ENCODE peak calls at places on chromosomes 11 and 22, in nine cellular contexts. One of them, this sample, is unnamed.

GRCh38 chr11:849951-850776 is 7.5 kb downstream of the TSPAN4 start:
- DNase-seq in CD8-positive, alpha-beta T cell: no peak
- DNase-seq in suprapubic skin: no peak
- DNase-seq in neural progenitor cell: peak; percentile 78
- DNase-seq in esophagus muscularis mucosa: no peak
- DNase-seq in gastrocnemius medialis: no peak
- DNase-seq in HCT116: no peak
- DNase-seq in colonic mucosa: no peak
- DNase-seq in astrocyte: no peak
- DNase-seq in this sample: no peak

GRCh38 chr22:44193537-44193896 is 12.8 kb downstream of the PARVG start:
- DNase-seq in CD8-positive, alpha-beta T cell: no peak
- DNase-seq in suprapubic skin: no peak
- DNase-seq in neural progenitor cell: no peak
- DNase-seq in esophagus muscularis mucosa: no peak
- DNase-seq in gastrocnemius medialis: no peak
- DNase-seq in HCT116: no peak
- DNase-seq in colonic mucosa: no peak
- DNase-seq in astrocyte: no peak
- DNase-seq in this sample: no peak

GRCh38 chr11:102306048-102306575 is 11.2 kb upstream of the BIRC3 start:
- DNase-seq in CD8-positive, alpha-beta T cell: no peak
- DNase-seq in suprapubic skin: no peak
- DNase-seq in neural progenitor cell: no peak
- DNase-seq in esophagus muscularis mucosa: no peak
- DNase-seq in gastrocnemius medialis: no peak
- DNase-seq in HCT116: no peak
- DNase-seq in colonic mucosa: peak; percentile 76
- DNase-seq in astrocyte: no peak
- DNase-seq in this sample: peak; percentile 56

GRCh38 chr22:39369186-39369585 is 19.4 kb downstream of the SYNGR1 start:
- DNase-seq in CD8-positive, alpha-beta T cell: no peak
- DNase-seq in suprapubic skin: no peak
- DNase-seq in neural progenitor cell: no peak
- DNase-seq in esophagus muscularis mucosa: no peak
- DNase-seq in gastrocnemius medialis: no peak
- DNase-seq in HCT116: no peak
- DNase-seq in colonic mucosa: no peak
- DNase-seq in astrocyte: no peak
- DNase-seq in this sample: no peak

GRCh38 chr11:120424970-120425332 is 86.6 kb upstream of the GRIK4 start:
- DNase-seq in CD8-positive, alpha-beta T cell: no peak
- DNase-seq in suprapubic skin: no peak
- DNase-seq in neural progenitor cell: no peak
- DNase-seq in esophagus muscularis mucosa: no peak
- DNase-seq in gastrocnemius medialis: no peak
- DNase-seq in HCT116: no peak
- DNase-seq in colonic mucosa: peak; percentile 28
- DNase-seq in astrocyte: no peak
- DNase-seq in this sample: no peak

GRCh38 chr11:8206251-8207079 is 37.6 kb upstream of the RIC3 start:
- DNase-seq in CD8-positive, alpha-beta T cell: no peak
- DNase-seq in suprapubic skin: peak; percentile 69
- DNase-seq in neural progenitor cell: peak; percentile 80
- DNase-seq in esophagus muscularis mucosa: no peak
- DNase-seq in gastrocnemius medialis: peak; percentile 39
- DNase-seq in HCT116: no peak
- DNase-seq in colonic mucosa: peak; percentile 32
- DNase-seq in astrocyte: peak; percentile 20
- DNase-seq in this sample: peak; percentile 54

GRCh38 chr22:49525776-49526535 is 301.7 kb downstream of the BRD1 start:
- DNase-seq in CD8-positive, alpha-beta T cell: no peak
- DNase-seq in suprapubic skin: no peak
- DNase-seq in neural progenitor cell: no peak
- DNase-seq in esophagus muscularis mucosa: no peak
- DNase-seq in gastrocnemius medialis: peak; percentile 74
- DNase-seq in HCT116: no peak
- DNase-seq in colonic mucosa: peak; percentile 23
- DNase-seq in astrocyte: no peak
- DNase-seq in this sample: no peak

GRCh38 chr11:59114344-59114743 is 7.3 kb downstream of the FAM111B start:
- DNase-seq in CD8-positive, alpha-beta T cell: no peak
- DNase-seq in suprapubic skin: no peak
- DNase-seq in neural progenitor cell: no peak
- DNase-seq in esophagus muscularis mucosa: no peak
- DNase-seq in gastrocnemius medialis: no peak
- DNase-seq in HCT116: no peak
- DNase-seq in colonic mucosa: no peak
- DNase-seq in astrocyte: no peak
- DNase-seq in this sample: no peak

GRCh38 chr11:86610559-86611341 is 61.7 kb downstream of the ME3 start:
- DNase-seq in CD8-positive, alpha-beta T cell: no peak
- DNase-seq in suprapubic skin: no peak
- DNase-seq in neural progenitor cell: peak; percentile 56
- DNase-seq in esophagus muscularis mucosa: peak; percentile 85
- DNase-seq in gastrocnemius medialis: no peak
- DNase-seq in HCT116: no peak
- DNase-seq in colonic mucosa: no peak
- DNase-seq in astrocyte: no peak
- DNase-seq in this sample: no peak

GRCh38 chr22:43919106-43919965 is 4.3 kb upstream of the PNPLA3 start:
- DNase-seq in CD8-positive, alpha-beta T cell: no peak
- DNase-seq in suprapubic skin: no peak
- DNase-seq in neural progenitor cell: no peak
- DNase-seq in esophagus muscularis mucosa: no peak
- DNase-seq in gastrocnemius medialis: no peak
- DNase-seq in HCT116: no peak
- DNase-seq in colonic mucosa: no peak
- DNase-seq in astrocyte: peak; percentile 66
- DNase-seq in this sample: peak; percentile 48

GRCh38 chr11:130157111-130157510 is 2.5 kb upstream of the ST14 start:
- DNase-seq in CD8-positive, alpha-beta T cell: no peak
- DNase-seq in suprapubic skin: no peak
- DNase-seq in neural progenitor cell: no peak
- DNase-seq in esophagus muscularis mucosa: no peak
- DNase-seq in gastrocnemius medialis: no peak
- DNase-seq in HCT116: no peak
- DNase-seq in colonic mucosa: no peak
- DNase-seq in astrocyte: no peak
- DNase-seq in this sample: no peak

DNA sequence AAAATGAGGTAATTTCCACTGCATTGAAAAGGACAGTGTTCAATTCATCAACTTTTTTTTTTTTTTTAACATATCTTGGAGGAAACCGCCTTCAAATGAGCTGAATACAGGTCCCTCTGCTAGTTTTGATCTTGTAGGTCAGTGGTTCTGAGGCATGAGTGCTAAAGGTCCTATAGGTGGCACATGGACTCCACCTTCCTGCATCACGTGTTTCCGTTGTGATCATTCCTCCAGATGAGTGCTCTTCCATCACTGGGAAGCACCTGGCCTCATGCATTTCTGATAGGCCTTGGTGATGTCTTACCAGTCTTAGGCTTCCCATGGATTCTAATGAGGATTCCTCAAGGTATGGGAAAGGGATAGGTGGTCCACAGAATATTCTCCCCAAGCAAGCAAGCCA is 37.8 kb downstream of the FDX1 start:
- DNase-seq in CD8-positive, alpha-beta T cell: no peak
- DNase-seq in suprapubic skin: no peak
- DNase-seq in neural progenitor cell: no peak
- DNase-seq in esophagus muscularis mucosa: no peak
- DNase-seq in gastrocnemius medialis: no peak
- DNase-seq in HCT116: no peak
- DNase-seq in colonic mucosa: no peak
- DNase-seq in astrocyte: no peak
- DNase-seq in this sample: no peak
- TF ChIP-seq CTCF in CD8-positive, alpha-beta T cell: no peak
- TF ChIP-seq CTCF in suprapubic skin: no peak
- TF ChIP-seq CTCF in neural progenitor cell: peak; percentile 13
- TF ChIP-seq CTCF in esophagus muscularis mucosa: no peak
- TF ChIP-seq CTCF in gastrocnemius medialis: no peak
- TF ChIP-seq CTCF in HCT116: no peak
- TF ChIP-seq CTCF in colonic mucosa: no peak
- TF ChIP-seq CTCF in astrocyte: no peak
- TF ChIP-seq CTCF in this sample: no peak

GRCh38 chr22:47316020-47316419 is 553.6 kb downstream of the TBC1D22A start:
- DNase-seq in CD8-positive, alpha-beta T cell: no peak
- DNase-seq in suprapubic skin: no peak
- DNase-seq in neural progenitor cell: no peak
- DNase-seq in esophagus muscularis mucosa: peak; percentile 64
- DNase-seq in gastrocnemius medialis: no peak
- DNase-seq in HCT116: no peak
- DNase-seq in colonic mucosa: no peak
- DNase-seq in astrocyte: no peak
- DNase-seq in this sample: no peak
- H3K9me3 ChIP-seq in CD8-positive, alpha-beta T cell: no peaks in the 10 kb centered on the region
- H3K9me3 ChIP-seq in suprapubic skin: peaks cover 3% of the 10 kb centered on the region
- H3K9me3 ChIP-seq in neural progenitor cell: peaks cover 28% of the 10 kb centered on the region
- H3K9me3 ChIP-seq in esophagus muscularis mucosa: peaks cover 23% of the 10 kb centered on the region
- H3K9me3 ChIP-seq in gastrocnemius medialis: no peaks in the 10 kb centered on the region
- H3K9me3 ChIP-seq in HCT116: no peaks in the 10 kb centered on the region
- H3K9me3 ChIP-seq in colonic mucosa: no peaks in the 10 kb centered on the region
- H3K9me3 ChIP-seq in astrocyte: no peaks in the 10 kb centered on the region
- H3K9me3 ChIP-seq in this sample: no peaks in the 10 kb centered on the region

GRCh38 chr22:30885591-30885990 is 83.0 kb downstream of the MORC2 start:
- DNase-seq in CD8-positive, alpha-beta T cell: no peak
- DNase-seq in suprapubic skin: no peak
- DNase-seq in neural progenitor cell: no peak
- DNase-seq in esophagus muscularis mucosa: no peak
- DNase-seq in gastrocnemius medialis: no peak
- DNase-seq in HCT116: no peak
- DNase-seq in colonic mucosa: no peak
- DNase-seq in astrocyte: no peak
- DNase-seq in this sample: no peak

GRCh38 chr22:30883586-30884145 is 84.9 kb downstream of the MORC2 start:
- DNase-seq in CD8-positive, alpha-beta T cell: no peak
- DNase-seq in suprapubic skin: no peak
- DNase-seq in neural progenitor cell: no peak
- DNase-seq in esophagus muscularis mucosa: no peak
- DNase-seq in gastrocnemius medialis: no peak
- DNase-seq in HCT116: no peak
- DNase-seq in colonic mucosa: no peak
- DNase-seq in astrocyte: no peak
- DNase-seq in this sample: no peak

GRCh38 chr22:30885001-30885366 is 83.6 kb downstream of the MORC2 start:
- DNase-seq in CD8-positive, alpha-beta T cell: no peak
- DNase-seq in suprapubic skin: no peak
- DNase-seq in neural progenitor cell: no peak
- DNase-seq in esophagus muscularis mucosa: no peak
- DNase-seq in gastrocnemius medialis: no peak
- DNase-seq in HCT116: no peak
- DNase-seq in colonic mucosa: no peak
- DNase-seq in astrocyte: no peak
- DNase-seq in this sample: no peak

GRCh38 chr22:30882974-30883533 is 85.5 kb downstream of the MORC2 start:
- DNase-seq in CD8-positive, alpha-beta T cell: no peak
- DNase-seq in suprapubic skin: no peak
- DNase-seq in neural progenitor cell: no peak
- DNase-seq in esophagus muscularis mucosa: no peak
- DNase-seq in gastrocnemius medialis: no peak
- DNase-seq in HCT116: no peak
- DNase-seq in colonic mucosa: no peak
- DNase-seq in astrocyte: no peak
- DNase-seq in this sample: no peak

GRCh38 chr22:30884211-30885000 is 84.2 kb downstream of the MORC2 start:
- DNase-seq in CD8-positive, alpha-beta T cell: no peak
- DNase-seq in suprapubic skin: no peak
- DNase-seq in neural progenitor cell: no peak
- DNase-seq in esophagus muscularis mucosa: no peak
- DNase-seq in gastrocnemius medialis: no peak
- DNase-seq in HCT116: no peak
- DNase-seq in colonic mucosa: no peak
- DNase-seq in astrocyte: no peak
- DNase-seq in this sample: no peak
- H3K4me1 ChIP-seq in CD8-positive, alpha-beta T cell: no peaks in the 10 kb centered on the region
- H3K4me1 ChIP-seq in suprapubic skin: no peaks in the 10 kb centered on the region
- H3K4me1 ChIP-seq in neural progenitor cell: peaks cover 16% of the 10 kb centered on the region
- H3K4me1 ChIP-seq in esophagus muscularis mucosa: peaks cover 11% of the 10 kb centered on the region
- H3K4me1 ChIP-seq in gastrocnemius medialis: no peaks in the 10 kb centered on the region
- H3K4me1 ChIP-seq in HCT116: peaks cover 16% of the 10 kb centered on the region
- H3K4me1 ChIP-seq in colonic mucosa: no peaks in the 10 kb centered on the region
- H3K4me1 ChIP-seq in astrocyte: no peaks in the 10 kb centered on the region
- H3K4me1 ChIP-seq in this sample: peaks cover 6% of the 10 kb centered on the region

DNA sequence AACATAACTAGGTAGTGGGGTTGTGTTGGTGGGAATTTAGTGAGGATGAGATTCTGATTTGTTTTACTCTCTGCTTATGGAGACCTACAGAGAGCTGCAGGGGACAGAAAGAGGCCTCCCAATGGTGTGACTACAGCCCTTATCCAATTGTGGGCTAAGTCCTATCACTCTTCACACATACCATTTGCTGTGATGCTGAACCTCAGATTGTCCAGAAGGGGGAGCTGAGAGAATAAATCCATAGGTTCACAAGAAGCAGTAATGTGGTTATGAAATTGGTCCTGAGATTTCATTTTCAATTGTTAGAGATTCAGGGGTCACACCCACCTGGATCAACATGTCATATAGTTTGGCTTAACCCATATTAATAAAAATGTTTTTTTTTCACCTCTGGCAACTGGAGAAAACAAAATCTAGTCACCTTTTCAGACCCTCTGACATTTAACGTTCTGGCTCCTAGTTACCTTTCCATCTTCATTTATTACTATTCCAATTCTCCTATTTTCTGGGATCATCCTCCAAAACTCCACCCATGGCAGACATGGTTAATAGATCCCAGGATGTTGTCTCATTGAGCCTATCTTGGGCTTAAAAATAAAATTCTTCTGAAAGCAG is 53.3 kb upstream of the PTPN5 start:
- DNase-seq in CD8-positive, alpha-beta T cell: no peak
- DNase-seq in suprapubic skin: no peak
- DNase-seq in neural progenitor cell: peak; percentile 64
- DNase-seq in esophagus muscularis mucosa: no peak
- DNase-seq in gastrocnemius medialis: no peak
- DNase-seq in HCT116: peak; percentile 36
- DNase-seq in colonic mucosa: no peak
- DNase-seq in astrocyte: peak; percentile 26
- DNase-seq in this sample: no peak
- TF ChIP-seq CTCF in CD8-positive, alpha-beta T cell: peak; percentile 47
- TF ChIP-seq CTCF in suprapubic skin: peak; percentile 46
- TF ChIP-seq CTCF in neural progenitor cell: peak; percentile 72
- TF ChIP-seq CTCF in esophagus muscularis mucosa: no peak
- TF ChIP-seq CTCF in gastrocnemius medialis: no peak
- TF ChIP-seq CTCF in HCT116: peak; percentile 25
- TF ChIP-seq CTCF in colonic mucosa: peak; percentile 27
- TF ChIP-seq CTCF in astrocyte: peak; percentile 55
- TF ChIP-seq CTCF in this sample: peak; percentile 43

This sample was measured in body of pancreas.